ENCODE peak calls at places on chromosome 9, in eight cellular contexts. One of them, this sample, is unnamed.

GRCh38 chr9:126707083-126707482 is 93.4 kb downstream of the LMX1B start:
- DNase-seq in A549: no peak
- DNase-seq in tibial artery: no peak
- DNase-seq in ovary: no peak
- DNase-seq in IMR-90: no peak
- DNase-seq in choroid plexus epithelial cell: no peak
- DNase-seq in mesendoderm: no peak
- DNase-seq in right lobe of liver: no peak
- DNase-seq in this sample: no peak

GRCh38 chr9:77957652-77958051 is 74.0 kb downstream of the GNAQ start:
- DNase-seq in A549: no peak
- DNase-seq in tibial artery: no peak
- DNase-seq in ovary: no peak
- DNase-seq in IMR-90: no peak
- DNase-seq in choroid plexus epithelial cell: no peak
- DNase-seq in mesendoderm: no peak
- DNase-seq in right lobe of liver: no peak
- DNase-seq in this sample: no peak

GRCh38 chr9:618478-618877 is 223.0 kb upstream of the DMRT1 start:
- DNase-seq in A549: no peak
- DNase-seq in tibial artery: no peak
- DNase-seq in ovary: no peak
- DNase-seq in IMR-90: peak
- DNase-seq in choroid plexus epithelial cell: peak
- DNase-seq in mesendoderm: no peak
- DNase-seq in right lobe of liver: no peak
- DNase-seq in this sample: peak

GRCh38 chr9:96884443-96884842 is 30.1 kb upstream of the ZNF782 start:
- DNase-seq in A549: peak
- DNase-seq in tibial artery: no peak
- DNase-seq in ovary: no peak
- DNase-seq in IMR-90: peak
- DNase-seq in choroid plexus epithelial cell: peak
- DNase-seq in mesendoderm: peak
- DNase-seq in right lobe of liver: no peak
- DNase-seq in this sample: peak

GRCh38 chr9:78406933-78407332 is 110.0 kb downstream of the PSAT1 start:
- DNase-seq in A549: no peak
- DNase-seq in tibial artery: no peak
- DNase-seq in ovary: no peak
- DNase-seq in IMR-90: no peak
- DNase-seq in choroid plexus epithelial cell: no peak
- DNase-seq in mesendoderm: no peak
- DNase-seq in right lobe of liver: peak
- DNase-seq in this sample: no peak

GRCh38 chr9:14482856-14483255 is 168.9 kb upstream of the NFIB start:
- DNase-seq in A549: no peak
- DNase-seq in tibial artery: no peak
- DNase-seq in ovary: no peak
- DNase-seq in IMR-90: no peak
- DNase-seq in choroid plexus epithelial cell: no peak
- DNase-seq in mesendoderm: no peak
- DNase-seq in right lobe of liver: no peak
- DNase-seq in this sample: no peak

GRCh38 chr9:16371306-16371705 is 499.2 kb downstream of the BNC2 start:
- DNase-seq in A549: no peak
- DNase-seq in tibial artery: no peak
- DNase-seq in ovary: no peak
- DNase-seq in IMR-90: no peak
- DNase-seq in choroid plexus epithelial cell: no peak
- DNase-seq in mesendoderm: no peak
- DNase-seq in right lobe of liver: no peak
- DNase-seq in this sample: no peak

GRCh38 chr9:72907421-72907820 is 45.4 kb downstream of the ALDH1A1 start:
- DNase-seq in A549: no peak
- DNase-seq in tibial artery: no peak
- DNase-seq in ovary: no peak
- DNase-seq in IMR-90: no peak
- DNase-seq in choroid plexus epithelial cell: no peak
- DNase-seq in mesendoderm: no peak
- DNase-seq in right lobe of liver: no peak
- DNase-seq in this sample: peak

GRCh38 chr9:22216730-22217160 is 207.6 kb upstream of the CDKN2B start:
- DNase-seq in A549: no peak
- DNase-seq in tibial artery: no peak
- DNase-seq in ovary: no peak
- DNase-seq in IMR-90: peak
- DNase-seq in choroid plexus epithelial cell: peak
- DNase-seq in mesendoderm: no peak
- DNase-seq in right lobe of liver: no peak
- DNase-seq in this sample: peak

GRCh38 chr9:91483189-91483691 is 59.6 kb upstream of the NFIL3 start:
- DNase-seq in A549: no peak
- DNase-seq in tibial artery: peak
- DNase-seq in ovary: no peak
- DNase-seq in IMR-90: peak
- DNase-seq in choroid plexus epithelial cell: no peak
- DNase-seq in mesendoderm: no peak
- DNase-seq in right lobe of liver: no peak
- DNase-seq in this sample: no peak

GRCh38 chr9:33737811-33738606 is 57.4 kb upstream of the PRSS3 start:
- DNase-seq in A549: peak
- DNase-seq in tibial artery: no peak
- DNase-seq in ovary: no peak
- DNase-seq in IMR-90: peak
- DNase-seq in choroid plexus epithelial cell: peak
- DNase-seq in mesendoderm: peak
- DNase-seq in right lobe of liver: peak
- DNase-seq in this sample: peak

GRCh38 chr9:32502459-32502858 is 23.5 kb downstream of the RIGI start:
- DNase-seq in A549: no peak
- DNase-seq in tibial artery: no peak
- DNase-seq in ovary: no peak
- DNase-seq in IMR-90: peak
- DNase-seq in choroid plexus epithelial cell: peak
- DNase-seq in mesendoderm: peak
- DNase-seq in right lobe of liver: no peak
- DNase-seq in this sample: no peak

GRCh38 chr9:33143241-33143642 is 23.9 kb downstream of the B4GALT1 start:
- DNase-seq in A549: no peak
- DNase-seq in tibial artery: peak
- DNase-seq in ovary: peak
- DNase-seq in IMR-90: peak
- DNase-seq in choroid plexus epithelial cell: peak
- DNase-seq in mesendoderm: no peak
- DNase-seq in right lobe of liver: no peak
- DNase-seq in this sample: no peak

GRCh38 chr9:19969721-19970120 is 180.9 kb upstream of the SLC24A2 start:
- DNase-seq in A549: no peak
- DNase-seq in tibial artery: no peak
- DNase-seq in ovary: no peak
- DNase-seq in IMR-90: no peak
- DNase-seq in choroid plexus epithelial cell: peak
- DNase-seq in mesendoderm: no peak
- DNase-seq in right lobe of liver: no peak
- DNase-seq in this sample: no peak

GRCh38 chr9:70805953-70806352 is 315.5 kb downstream of the TRPM3 start:
- DNase-seq in A549: no peak
- DNase-seq in tibial artery: no peak
- DNase-seq in ovary: peak
- DNase-seq in IMR-90: no peak
- DNase-seq in choroid plexus epithelial cell: peak
- DNase-seq in mesendoderm: no peak
- DNase-seq in right lobe of liver: no peak
- DNase-seq in this sample: no peak

DNA sequence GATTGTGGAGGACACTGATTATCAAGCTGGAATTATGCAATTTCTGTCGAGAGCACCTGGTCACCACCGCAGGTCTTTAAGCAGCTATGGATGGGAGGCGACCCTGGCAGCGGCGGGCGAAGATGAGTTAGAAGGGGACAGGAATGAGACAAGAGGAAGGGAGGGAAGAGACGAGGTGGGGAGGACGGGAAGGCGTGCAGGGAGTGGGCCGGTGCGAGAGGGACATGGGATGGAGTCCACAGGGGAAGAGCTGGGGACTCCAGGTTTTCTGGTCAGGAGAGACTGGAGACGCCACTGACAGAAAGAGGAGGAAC is 192.3 kb downstream of the MELK start:
- DNase-seq in A549: peak
- DNase-seq in tibial artery: no peak
- DNase-seq in ovary: no peak
- DNase-seq in IMR-90: no peak
- DNase-seq in choroid plexus epithelial cell: no peak
- DNase-seq in mesendoderm: peak
- DNase-seq in right lobe of liver: no peak
- DNase-seq in this sample: no peak
- H3K4me3 ChIP-seq in A549: peak
- H3K4me3 ChIP-seq in tibial artery: no peak
- H3K4me3 ChIP-seq in ovary: no peak
- H3K4me3 ChIP-seq in IMR-90: no peak
- H3K4me3 ChIP-seq in choroid plexus epithelial cell: no peak
- H3K4me3 ChIP-seq in mesendoderm: no peak
- H3K4me3 ChIP-seq in right lobe of liver: no peak
- H3K4me3 ChIP-seq in this sample: no peak

DNA sequence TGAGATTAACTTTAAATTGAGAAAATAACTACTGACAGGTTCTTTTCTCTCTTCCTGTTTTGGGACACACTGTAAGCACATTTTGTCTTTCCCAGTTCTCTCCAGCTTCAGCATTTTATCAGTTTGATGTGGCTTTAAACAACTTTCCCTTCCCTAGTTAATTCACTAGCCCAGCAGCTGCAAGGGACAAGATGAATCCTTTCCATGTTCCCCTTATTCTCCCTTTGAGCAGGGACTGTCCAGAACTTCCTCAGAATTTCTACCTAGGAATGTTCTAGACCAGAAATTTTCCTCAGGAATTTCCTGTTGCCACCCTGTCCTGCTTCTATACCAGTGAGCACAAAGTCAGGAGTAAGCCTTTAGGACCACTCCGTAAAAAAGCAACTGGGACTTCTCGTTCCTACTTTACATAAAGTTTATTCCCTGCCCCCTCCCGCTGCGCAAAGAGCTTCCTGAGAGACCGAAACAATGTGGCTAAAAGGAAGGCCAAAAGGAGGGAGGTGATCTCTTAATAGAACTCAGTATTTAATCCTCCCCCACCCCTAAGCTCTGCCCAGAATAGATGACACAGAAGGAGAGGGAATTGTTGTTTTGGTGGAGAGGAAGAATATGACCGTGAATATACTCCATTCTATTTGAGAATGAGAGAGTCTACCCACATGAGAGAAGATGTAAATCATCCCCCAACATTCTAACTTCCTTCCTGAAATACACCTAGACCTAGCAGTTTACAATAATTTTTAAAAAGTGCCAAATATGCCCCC is 61.9 kb downstream of the GLIS3 start:
- DNase-seq in A549: no peak
- DNase-seq in tibial artery: no peak
- DNase-seq in ovary: no peak
- DNase-seq in IMR-90: no peak
- DNase-seq in choroid plexus epithelial cell: peak
- DNase-seq in mesendoderm: peak
- DNase-seq in right lobe of liver: no peak
- DNase-seq in this sample: no peak
- H3K4me3 ChIP-seq in A549: no peak
- H3K4me3 ChIP-seq in tibial artery: peak
- H3K4me3 ChIP-seq in ovary: no peak
- H3K4me3 ChIP-seq in IMR-90: no peak
- H3K4me3 ChIP-seq in choroid plexus epithelial cell: peak
- H3K4me3 ChIP-seq in mesendoderm: no peak
- H3K4me3 ChIP-seq in right lobe of liver: no peak
- H3K4me3 ChIP-seq in this sample: no peak

GRCh38 chr9:37187269-37187668 is 66.9 kb downstream of the ZCCHC7 start:
- DNase-seq in A549: no peak
- DNase-seq in tibial artery: no peak
- DNase-seq in ovary: no peak
- DNase-seq in IMR-90: no peak
- DNase-seq in choroid plexus epithelial cell: no peak
- DNase-seq in mesendoderm: no peak
- DNase-seq in right lobe of liver: no peak
- DNase-seq in this sample: no peak
- H3K4me3 ChIP-seq in A549: no peak
- H3K4me3 ChIP-seq in tibial artery: no peak
- H3K4me3 ChIP-seq in ovary: no peak
- H3K4me3 ChIP-seq in IMR-90: no peak
- H3K4me3 ChIP-seq in choroid plexus epithelial cell: no peak
- H3K4me3 ChIP-seq in mesendoderm: no peak
- H3K4me3 ChIP-seq in right lobe of liver: no peak
- H3K4me3 ChIP-seq in this sample: no peak

GRCh38 chr9:109538346-109538745 is 40.2 kb upstream of the PTPN3 start:
- DNase-seq in A549: no peak
- DNase-seq in tibial artery: no peak
- DNase-seq in ovary: no peak
- DNase-seq in IMR-90: no peak
- DNase-seq in choroid plexus epithelial cell: no peak
- DNase-seq in mesendoderm: no peak
- DNase-seq in right lobe of liver: no peak
- DNase-seq in this sample: no peak
- H3K4me3 ChIP-seq in A549: no peak
- H3K4me3 ChIP-seq in tibial artery: no peak
- H3K4me3 ChIP-seq in ovary: no peak
- H3K4me3 ChIP-seq in IMR-90: no peak
- H3K4me3 ChIP-seq in choroid plexus epithelial cell: no peak
- H3K4me3 ChIP-seq in mesendoderm: no peak
- H3K4me3 ChIP-seq in right lobe of liver: no peak
- H3K4me3 ChIP-seq in this sample: no peak

GRCh38 chr9:129253820-129254381 is 75.8 kb upstream of the IER5L start:
- DNase-seq in A549: no peak
- DNase-seq in tibial artery: peak
- DNase-seq in ovary: peak
- DNase-seq in IMR-90: no peak
- DNase-seq in choroid plexus epithelial cell: peak
- DNase-seq in mesendoderm: no peak
- DNase-seq in right lobe of liver: peak
- DNase-seq in this sample: peak
- H3K4me3 ChIP-seq in A549: no peak
- H3K4me3 ChIP-seq in tibial artery: peak
- H3K4me3 ChIP-seq in ovary: no peak
- H3K4me3 ChIP-seq in IMR-90: no peak
- H3K4me3 ChIP-seq in choroid plexus epithelial cell: peak
- H3K4me3 ChIP-seq in mesendoderm: no peak
- H3K4me3 ChIP-seq in right lobe of liver: no peak
- H3K4me3 ChIP-seq in this sample: no peak

This sample was measured in cardiac muscle cell.